ENCODE peak calls at places on chromosomes 13 and 19, in four cellular contexts. T is uterus, P is activated B cell treated with CpG ODN at 0.5 μM for 24 hours, X is Calu3. M is an unnamed sample.

GRCh38 chr13:27774169-27774568 is 18.1 kb upstream of the GSX1 start:
- DNase-seq in X (no peak), T (no peak), P (no peak), M (no peak)

GRCh38 chr13:26719356-26719945 is 41.1 kb downstream of the GPR12 start:
- DNase-seq in T (no peak), X (no peak), P (no peak), M (peak)

GRCh38 chr13:72884111-72884510 is 102.2 kb downstream of the PIBF1 start:
- DNase-seq in X (no peak), P (no peak), T (no peak), M (no peak)

GRCh38 chr19:30421571-30421970 is 49.4 kb downstream of the ZNF536 start:
- DNase-seq in X (no peak), T (no peak), P (no peak), M (no peak)

GRCh38 chr19:15107056-15108010 is at the start of gene SYDE1:
- DNase-seq in X (peak), P (no peak), T (peak), M (peak)

GRCh38 chr19:21566073-21566472 is 60.7 kb downstream of the ZNF429 start:
- DNase-seq in P (no peak), T (no peak), X (no peak), M (no peak)

GRCh38 chr19:41443813-41444455 is 978 bp downstream of the ERICH4 start:
- DNase-seq in T (no peak), X (no peak), P (no peak), M (no peak)

GRCh38 chr13:97653741-97654140 is 219.8 kb downstream of the RAP2A start:
- DNase-seq in X (no peak), T (no peak), P (no peak), M (peak)

GRCh38 chr13:35994131-35994966 is 136.8 kb downstream of the DCLK1 start:
- DNase-seq in P (no peak), X (no peak), T (peak), M (peak)

DNA sequence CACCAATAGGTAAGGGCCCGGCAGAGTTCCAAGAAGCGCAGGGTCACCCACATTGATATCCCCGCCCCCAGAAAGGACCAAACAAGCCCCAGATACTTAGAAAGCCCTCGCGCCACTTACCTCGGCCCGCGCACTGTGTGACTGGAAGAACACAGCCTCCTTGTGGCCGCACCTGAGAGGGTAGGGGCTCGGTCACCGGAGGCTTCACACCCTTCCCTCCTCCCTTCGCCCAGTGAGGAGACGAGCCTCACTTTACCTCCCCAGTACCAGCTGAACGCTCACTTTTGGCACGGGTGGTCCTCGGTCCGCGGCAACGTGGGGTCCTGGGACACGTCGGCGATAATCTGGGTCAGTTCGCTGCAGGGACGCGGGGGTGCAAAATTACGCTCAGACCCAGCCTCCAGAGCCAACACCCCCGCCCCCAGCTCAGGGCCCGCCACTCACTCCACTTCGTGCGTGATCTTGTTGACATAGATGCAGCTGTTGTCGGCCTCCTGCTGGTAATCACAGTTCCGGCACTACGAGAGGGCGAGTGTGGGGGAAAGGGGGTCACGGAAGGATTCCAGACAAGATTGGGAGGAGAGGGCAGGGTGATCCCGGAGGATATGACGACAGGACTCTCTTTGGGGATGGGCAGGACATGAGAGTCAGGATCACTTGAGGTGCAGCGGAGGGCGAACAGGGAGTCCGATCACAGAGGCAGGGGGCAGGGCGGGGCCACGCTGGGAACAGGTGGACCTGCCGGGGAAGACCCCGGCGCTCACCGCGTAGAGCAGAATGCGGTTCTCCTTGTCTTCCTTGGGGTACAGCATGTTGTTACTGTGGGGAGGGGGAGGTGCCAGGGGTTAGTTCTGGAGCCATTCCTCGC is 546 bp downstream of the POLR2I start:
- DNase-seq in T (peak), P (no peak), X (no peak), M (peak)
- TF ChIP-seq CTCF in T (no peak), P (no peak), X (no peak), M (no peak)

GRCh38 chr19:11033763-11034162 is 55.5 kb upstream of the LDLR start:
- DNase-seq in T (no peak), X (no peak), P (no peak), M (no peak)

GRCh38 chr19:11038511-11038910 is 50.8 kb upstream of the LDLR start:
- DNase-seq in P (no peak), T (no peak), X (no peak), M (no peak)

GRCh38 chr19:11034449-11035213 is 54.6 kb upstream of the LDLR start:
- DNase-seq in P (no peak), T (no peak), X (no peak), M (no peak)

GRCh38 chr19:11033251-11033650 is 56.0 kb upstream of the LDLR start:
- DNase-seq in P (no peak), T (no peak), X (no peak), M (no peak)

GRCh38 chr19:11035441-11036377 is 53.6 kb upstream of the LDLR start:
- DNase-seq in T (peak), X (peak), P (peak), M (peak)
- TF ChIP-seq CTCF in T (peak), X (peak), P (no peak), M (peak)

GRCh38 chr19:18408053-18408476 is 10.6 kb upstream of the LRRC25 start:
- DNase-seq in X (peak), P (peak), T (no peak), M (no peak)
- TF ChIP-seq CTCF in X (peak), P (no peak), T (no peak), M (no peak)

DNA sequence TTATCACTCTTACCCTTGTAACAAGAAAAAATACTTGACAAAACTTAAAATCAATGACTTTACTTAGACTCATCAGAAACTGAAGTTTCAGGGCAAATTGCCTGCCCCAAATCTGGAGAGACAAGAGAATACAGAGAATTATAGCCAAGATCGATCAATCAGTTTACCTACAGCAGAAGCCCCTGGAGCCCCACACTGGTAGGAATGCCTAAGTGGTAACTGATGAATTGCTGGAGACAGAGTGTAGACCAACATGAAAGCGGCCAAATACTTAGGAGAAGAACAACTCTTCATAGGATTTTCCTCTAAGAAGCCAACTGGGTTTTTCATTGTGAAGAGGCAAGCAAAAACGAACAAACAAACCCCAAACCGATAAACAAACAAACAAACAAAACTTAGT is 1430.0 kb downstream of the EFNB2 start:
- DNase-seq in P (no peak), T (no peak), X (no peak), M (no peak)
- TF ChIP-seq CTCF in P (no peak), T (no peak), X (no peak), M (no peak)

GRCh38 chr19:19343016-19343362 is 22.4 kb downstream of the MAU2 start:
- DNase-seq in P (no peak), X (no peak), T (no peak), M (no peak)
- TF ChIP-seq CTCF in P (no peak), X (no peak), T (no peak), M (peak)

M was measured in MCF 10A.